ENCODE peak calls at places on chromosomes 12 and 14, in five cellular contexts. V, L, F, X and E are unnamed samples.

GRCh38 chr12:100986595-100987547 is 192.3 kb downstream of the ANO4 start:
- DNase-seq in V (no peak), L (peak), F (peak), X (peak), E (no peak)

GRCh38 chr14:89673499-89674225 is 256.6 kb upstream of the FOXN3 start:
- DNase-seq in L (peak), V (no peak), X (no peak), F (peak), E (peak)

GRCh38 chr14:35446450-35446849 is 41.9 kb upstream of the NFKBIA start:
- DNase-seq in L (no peak), F (no peak), X (no peak), V (no peak), E (no peak)

GRCh38 chr14:36069535-36069900 is 107.0 kb downstream of the PTCSC3 start:
- DNase-seq in V (no peak), L (peak), F (peak), X (peak), E (peak)

GRCh38 chr14:91835920-91836843 is 31.2 kb downstream of the TC2N start:
- DNase-seq in V (peak), F (no peak), X (no peak), L (peak), E (no peak)

GRCh38 chr14:95288672-95289322 is 30.9 kb downstream of the CLMN start:
- DNase-seq in F (no peak), X (no peak), V (no peak), L (no peak), E (no peak)

GRCh38 chr12:94100990-94101901 is 47.1 kb upstream of the PLXNC1 start:
- DNase-seq in X (peak), F (peak), V (peak), L (peak), E (peak)

GRCh38 chr12:6613776-6614512 is 6.8 kb upstream of the CHD4 start:
- DNase-seq in V (peak), L (peak), F (peak), X (peak), E (peak)

GRCh38 chr14:95388699-95389098 is 69.0 kb upstream of the CLMN start:
- DNase-seq in L (peak), V (no peak), X (no peak), F (no peak), E (peak)

GRCh38 chr14:50530358-50530757 is 2.0 kb downstream of the MAP4K5 start:
- DNase-seq in F (peak), V (no peak), X (peak), L (peak), E (peak)

GRCh38 chr12:75766263-75767160 is 255.1 kb upstream of the KRR1 start:
- DNase-seq in F (peak), X (peak), V (no peak), L (peak), E (peak)

GRCh38 chr12:91043408-91043807 is 14.4 kb downstream of the KERA start:
- DNase-seq in L (no peak), X (no peak), F (no peak), V (no peak), E (no peak)

GRCh38 chr12:3123729-3124128 is 46.5 kb downstream of the TSPAN9 start:
- DNase-seq in F (no peak), V (no peak), L (no peak), X (peak), E (peak)

GRCh38 chr14:69989622-69990021 is 110.4 kb downstream of the SMOC1 start:
- DNase-seq in X (no peak), L (no peak), V (no peak), F (no peak), E (no peak)

GRCh38 chr12:118356809-118357326 is 15.8 kb downstream of the TAOK3 start:
- DNase-seq in X (no peak), L (peak), V (no peak), F (peak), E (peak)

GRCh38 chr14:95523051-95523817 is 6.8 kb upstream of the SYNE3 start:
- DNase-seq in X (no peak), L (peak), V (no peak), F (peak), E (peak)

GRCh38 chr14:105398726-105399440 is 545 bp downstream of the TEX22 start:
- DNase-seq in X (peak), V (no peak), L (no peak), F (peak), E (peak)

GRCh38 chr14:89810101-89810500 is 144.4 kb downstream of the EFCAB11 start:
- DNase-seq in X (no peak), F (no peak), V (no peak), L (no peak), E (no peak)

GRCh38 chr12:105337391-105337790 is 6.9 kb downstream of the C12orf75 start:
- DNase-seq in L (no peak), F (no peak), X (no peak), V (no peak), E (no peak)
- H3K4me3 ChIP-seq in L (no peak), F (no peak), X (no peak), V (no peak), E (no peak)

DNA sequence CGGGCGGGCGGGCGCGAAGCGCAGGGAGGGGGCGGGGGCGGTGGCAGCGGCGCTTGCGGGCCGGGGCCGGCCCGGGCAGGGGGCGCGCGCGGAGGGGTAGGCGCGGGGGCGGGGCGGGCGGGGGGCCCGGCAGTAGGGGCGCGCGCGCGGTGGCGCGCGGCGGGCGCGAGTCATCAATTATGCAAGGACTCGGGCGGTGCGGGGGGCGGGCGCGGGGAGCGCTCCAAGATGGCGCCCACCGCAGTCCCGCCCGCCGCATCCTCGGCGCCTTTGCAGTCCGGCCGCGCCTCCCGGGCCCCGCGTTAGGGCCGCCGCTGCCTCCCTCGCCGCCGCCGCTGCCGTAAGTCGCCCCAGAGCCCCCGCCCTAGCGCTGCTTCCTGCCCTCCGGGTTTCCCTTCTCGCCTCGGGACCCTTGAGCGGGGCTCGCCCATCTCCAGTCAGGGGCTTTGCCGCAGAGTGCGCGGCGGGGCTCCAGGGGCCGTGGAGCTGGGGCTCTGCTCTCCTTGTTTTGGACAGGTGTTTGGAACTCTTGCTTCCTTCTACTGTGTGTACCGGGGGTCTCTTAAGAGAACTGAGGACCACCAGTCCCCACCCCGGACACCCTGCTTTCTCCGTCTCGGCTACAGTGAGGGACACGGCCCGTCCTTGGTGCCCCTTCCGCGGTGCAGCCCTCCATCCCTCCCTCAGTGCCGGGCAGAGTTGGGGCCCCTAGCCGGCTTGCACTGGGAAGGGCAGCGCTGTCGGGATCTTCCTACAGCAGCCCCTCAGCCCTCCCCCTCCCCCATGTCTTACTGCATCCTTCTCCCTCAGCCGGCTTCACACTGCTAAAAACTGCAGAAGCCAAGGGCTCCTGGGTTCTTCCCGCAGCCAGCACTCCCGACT is at the start of gene SCN8A:
- DNase-seq in X (peak), F (peak), L (peak), V (peak), E (peak)
- H3K4me3 ChIP-seq in X (peak), F (peak), L (peak), V (peak), E (peak)

GRCh38 chr12:40215977-40216376 is 8.8 kb upstream of the LRRK2 start:
- DNase-seq in V (no peak), F (peak), X (no peak), L (peak), E (no peak)
- H3K4me3 ChIP-seq in V (no peak), F (no peak), X (no peak), L (no peak), E (no peak)

GRCh38 chr12:12715128-12715458 is 2.1 kb upstream of the CDKN1B start:
- DNase-seq in V (no peak), X (no peak), L (no peak), F (no peak), E (no peak)

GRCh38 chr12:12716151-12716844 is 870 bp upstream of the CDKN1B start:
- DNase-seq in X (peak), V (no peak), L (peak), F (peak), E (no peak)

GRCh38 chr12:12716845-12717585 is at the start of gene CDKN1B:
- DNase-seq in L (peak), V (peak), F (peak), X (peak), E (peak)

GRCh38 chr12:12714276-12715001 is 2.7 kb upstream of the CDKN1B start:
- DNase-seq in F (peak), X (peak), L (peak), V (peak), E (no peak)

DNA sequence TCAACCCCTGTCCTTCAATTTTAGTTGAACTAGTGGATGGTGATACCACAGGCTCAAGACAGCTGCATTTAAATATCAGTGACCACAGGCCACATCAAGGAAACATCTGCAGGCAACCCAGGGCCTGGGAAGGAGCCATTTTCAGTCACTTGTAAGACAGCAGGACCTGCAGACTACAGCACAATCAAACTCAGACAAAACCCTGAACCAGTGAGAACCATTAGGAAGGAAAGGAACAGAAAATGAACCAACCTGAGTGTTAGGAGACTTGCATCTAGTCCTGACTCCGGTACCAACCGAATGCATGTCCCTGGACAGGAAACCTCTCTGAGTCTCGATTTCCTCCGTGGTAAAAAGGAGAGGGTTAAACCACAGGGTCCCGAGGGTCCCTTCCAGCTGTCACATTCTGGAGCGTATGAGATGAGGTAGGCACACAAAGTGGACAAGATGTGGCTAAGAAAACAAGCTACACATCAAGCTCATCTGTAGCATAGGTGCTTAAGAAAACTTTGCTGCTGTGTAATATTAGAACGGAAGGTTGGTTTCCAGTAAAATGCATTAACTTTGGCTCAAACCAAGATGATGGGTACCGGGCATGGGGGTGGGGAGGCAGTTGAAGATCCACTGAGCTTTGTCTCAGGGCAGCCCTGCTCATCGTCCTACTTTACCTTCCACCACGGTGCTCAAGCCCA is 1.6 kb upstream of the CDKN1B start:
- DNase-seq in F (no peak), X (peak), V (no peak), L (peak), E (no peak)
- H3K4me3 ChIP-seq in F (no peak), X (peak), V (peak), L (peak), E (no peak)

GRCh38 chr14:29925106-29925722 is 2.4 kb downstream of the PRKD1 start:
- DNase-seq in F (peak), X (no peak), L (peak), V (no peak), E (peak)
- H3K4me3 ChIP-seq in F (peak), X (no peak), L (peak), V (no peak), E (peak)

GRCh38 chr12:20320552-20320951 is 47.8 kb upstream of the PDE3A start:
- DNase-seq in V (no peak), F (no peak), L (no peak), X (no peak), E (no peak)

GRCh38 chr12:20317554-20317953 is 50.8 kb upstream of the PDE3A start:
- DNase-seq in V (no peak), F (no peak), X (no peak), L (no peak), E (no peak)

GRCh38 chr12:20314325-20314724 is 54.0 kb upstream of the PDE3A start:
- DNase-seq in F (peak), X (no peak), V (no peak), L (peak), E (peak)

GRCh38 chr12:20319374-20319773 is 49.0 kb upstream of the PDE3A start:
- DNase-seq in V (no peak), F (no peak), L (no peak), X (no peak), E (no peak)
- H3K4me3 ChIP-seq in V (no peak), F (no peak), L (no peak), X (no peak), E (no peak)

DNA sequence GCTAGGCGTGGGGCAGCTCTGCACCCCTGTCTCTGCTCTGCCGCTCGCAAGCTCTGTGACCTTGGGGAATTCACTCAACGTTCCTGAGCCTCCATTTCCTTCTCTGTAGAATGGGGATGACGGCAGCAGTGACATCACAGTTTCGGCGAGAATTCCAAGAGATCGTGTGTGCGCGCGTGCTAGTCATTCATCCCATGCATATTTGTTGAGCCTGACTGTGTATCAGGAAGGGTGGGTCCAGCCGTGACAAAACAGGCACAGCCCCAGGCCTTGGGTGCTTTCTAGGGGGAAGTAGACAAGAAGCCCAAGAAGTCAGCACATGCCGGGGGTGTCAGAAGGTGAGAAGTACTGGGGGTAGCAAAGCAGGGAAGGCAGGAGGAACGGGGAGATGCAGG is 145.6 kb upstream of the NCOR2 start:
- DNase-seq in L (no peak), V (no peak), F (no peak), X (peak), E (no peak)
- H3K4me3 ChIP-seq in L (peak), V (no peak), F (no peak), X (no peak), E (no peak)

GRCh38 chr12:68638171-68638570 is 27.5 kb downstream of the RAP1B start:
- DNase-seq in X (no peak), V (no peak), L (no peak), F (no peak), E (no peak)
- H3K4me3 ChIP-seq in X (no peak), V (no peak), L (no peak), F (no peak), E (no peak)

GRCh38 chr12:8917031-8917430 is 2.7 kb downstream of the PHC1 start:
- DNase-seq in L (no peak), F (no peak), X (no peak), V (no peak), E (no peak)
- H3K4me3 ChIP-seq in L (no peak), F (no peak), X (no peak), V (no peak), E (no peak)

GRCh38 chr12:46368138-46368537 is 4.4 kb downstream of the SLC38A2 start:
- DNase-seq in V (no peak), F (no peak), X (peak), L (no peak), E (peak)
- H3K4me3 ChIP-seq in V (peak), F (peak), X (peak), L (peak), E (peak)